ENCODE peak calls at places on chromosome 14, in five cellular contexts. G, B, L, C and T are unnamed samples.

GRCh38 chr14:85852900-85853299 is 323.0 kb downstream of the FLRT2 start:
- DNase-seq in G (no peak), B (no peak), L (no peak), C (no peak), T (no peak)

GRCh38 chr14:81668626-81669274 is 135.1 kb upstream of the SEL1L start:
- DNase-seq in G (no peak), B (no peak), L (no peak), C (no peak), T (no peak)

GRCh38 chr14:67908061-67908767 is 88.6 kb downstream of the RAD51B start:
- DNase-seq in G (no peak), B (no peak), L (no peak), C (no peak), T (peak)

GRCh38 chr14:51396222-51396815 is 156.3 kb downstream of the TMX1 start:
- DNase-seq in G (peak), B (no peak), L (peak), C (peak), T (peak)

GRCh38 chr14:99698236-99698635 is 14.1 kb downstream of the CYP46A1 start:
- DNase-seq in G (no peak), B (no peak), L (no peak), C (no peak), T (no peak)

GRCh38 chr14:103476631-103477030 is 46.0 kb downstream of the CKB start:
- DNase-seq in G (no peak), B (no peak), L (no peak), C (no peak), T (no peak)

GRCh38 chr14:55514819-55515470 is 65.1 kb upstream of the KTN1 start:
- DNase-seq in G (no peak), B (no peak), L (peak), C (no peak), T (peak)

GRCh38 chr14:88729159-88729558 is 63.6 kb downstream of the EML5 start:
- DNase-seq in G (no peak), B (no peak), L (no peak), C (no peak), T (no peak)

GRCh38 chr14:71117839-71118743 is 210.8 kb downstream of the PCNX1 start:
- DNase-seq in G (no peak), B (no peak), L (peak), C (peak), T (peak)

GRCh38 chr14:100434033-100434601 is 111.0 kb downstream of the SLC25A47 start:
- DNase-seq in G (no peak), B (no peak), L (no peak), C (no peak), T (no peak)

GRCh38 chr14:99734406-99735051 is 50.4 kb downstream of the CYP46A1 start:
- DNase-seq in G (no peak), B (no peak), L (no peak), C (no peak), T (no peak)

GRCh38 chr14:94571950-94572349 is 9.3 kb upstream of the SERPINA5 start:
- DNase-seq in G (no peak), B (no peak), L (peak), C (no peak), T (peak)

GRCh38 chr14:102954081-102954789 is 31.8 kb downstream of the AMN start:
- DNase-seq in G (no peak), B (no peak), L (no peak), C (no peak), T (no peak)

GRCh38 chr14:65658202-65658601 is 245.7 kb downstream of the FUT8 start:
- DNase-seq in G (no peak), B (no peak), L (peak), C (no peak), T (peak)

GRCh38 chr14:74988993-74989392 is 13.7 kb upstream of the EIF2B2 start:
- DNase-seq in G (no peak), B (no peak), L (no peak), C (no peak), T (no peak)

GRCh38 chr14:96445844-96446710 is 54.1 kb downstream of the AK7 start:
- DNase-seq in G (no peak), B (no peak), L (no peak), C (no peak), T (no peak)

GRCh38 chr14:85943187-85943586 is 413.2 kb downstream of the FLRT2 start:
- DNase-seq in G (no peak), B (no peak), L (no peak), C (no peak), T (no peak)

GRCh38 chr14:100851946-100852620 is 26.2 kb downstream of the MEG3 start:
- DNase-seq in G (no peak), B (no peak), L (no peak), C (no peak), T (no peak)

GRCh38 chr14:98444077-98444476 is 827.9 kb downstream of the BCL11B start:
- DNase-seq in G (no peak), B (no peak), L (no peak), C (no peak), T (no peak)

GRCh38 chr14:91167380-91167770 is 53.5 kb downstream of the DGLUCY start:
- DNase-seq in G (no peak), B (no peak), L (no peak), C (no peak), T (no peak)

GRCh38 chr14:100237735-100238418 is 1.1 kb upstream of the YY1 start:
- DNase-seq in G (peak), B (peak), L (peak), C (peak), T (peak)

GRCh38 chr14:92973798-92974372 is 50.9 kb downstream of the CHGA start:
- DNase-seq in G (no peak), B (no peak), L (peak), C (no peak), T (peak)

GRCh38 chr14:30673071-30673470 is 51.0 kb downstream of the SCFD1 start:
- DNase-seq in G (no peak), B (no peak), L (no peak), C (no peak), T (no peak)

GRCh38 chr14:87179936-87180335 is 813.0 kb downstream of the GALC start:
- DNase-seq in G (no peak), B (no peak), L (no peak), C (no peak), T (no peak)

GRCh38 chr14:32259368-32260013 is 56.4 kb upstream of the RNU6-8 start:
- DNase-seq in G (no peak), B (no peak), L (peak), C (no peak), T (peak)

GRCh38 chr14:91867316-91867988 is at the start of gene TC2N:
- DNase-seq in G (no peak), B (no peak), L (no peak), C (no peak), T (no peak)

GRCh38 chr14:68679746-68680467 is 113.0 kb downstream of the ZFP36L1 start:
- DNase-seq in G (no peak), B (no peak), L (no peak), C (no peak), T (no peak)

GRCh38 chr14:81331229-81332026 is 68.7 kb downstream of the STON2 start:
- DNase-seq in G (no peak), B (no peak), L (no peak), C (no peak), T (no peak)

GRCh38 chr14:77082356-77082755 is 15.7 kb upstream of the CIPC start:
- DNase-seq in G (no peak), B (no peak), L (no peak), C (no peak), T (no peak)

GRCh38 chr14:59275668-59276067 is 87.2 kb downstream of the DAAM1 start:
- DNase-seq in G (no peak), B (no peak), L (peak), C (no peak), T (peak)

GRCh38 chr14:64878775-64879634 is 702 bp downstream of the SPTB start:
- DNase-seq in G (peak), B (peak), L (peak), C (no peak), T (no peak)

GRCh38 chr14:21050597-21050996 is 7.0 kb upstream of the RNASE8 start:
- DNase-seq in G (no peak), B (no peak), L (no peak), C (no peak), T (no peak)

GRCh38 chr14:54839681-54840080 is 62.9 kb downstream of the GCH1 start:
- DNase-seq in G (no peak), B (no peak), L (no peak), C (no peak), T (no peak)

GRCh38 chr14:93036652-93037341 is 78.9 kb downstream of the ITPK1 start:
- DNase-seq in G (no peak), B (no peak), L (peak), C (no peak), T (no peak)

GRCh38 chr14:79661762-79662161 is 549.5 kb downstream of the DIO2 start:
- DNase-seq in G (no peak), B (no peak), L (peak), C (no peak), T (peak)